ENCODE peak calls at places on chromosomes 5 and 9, in six cellular contexts. One of them, this sample, is unnamed.

GRCh38 chr5:56414056-56414455 is 180.9 kb upstream of the ANKRD55 start:
- DNase-seq in CD8-positive, alpha-beta T cell: no peak
- DNase-seq in kidney: no peak
- DNase-seq in psoas muscle: no peak
- DNase-seq in adrenal gland: no peak
- DNase-seq in pancreas: no peak
- DNase-seq in this sample: peak; percentile 18

GRCh38 chr5:103402861-103403260 is 144.3 kb downstream of the MACIR start:
- DNase-seq in CD8-positive, alpha-beta T cell: no peak
- DNase-seq in kidney: no peak
- DNase-seq in psoas muscle: no peak
- DNase-seq in adrenal gland: no peak
- DNase-seq in pancreas: peak; percentile 36
- DNase-seq in this sample: no peak

GRCh38 chr9:86642721-86643120 is 288.5 kb upstream of the TUT7 start:
- DNase-seq in CD8-positive, alpha-beta T cell: no peak
- DNase-seq in kidney: no peak
- DNase-seq in psoas muscle: no peak
- DNase-seq in adrenal gland: no peak
- DNase-seq in pancreas: no peak
- DNase-seq in this sample: no peak

GRCh38 chr9:130682490-130683121 is 11.0 kb upstream of the EXOSC2 start:
- DNase-seq in CD8-positive, alpha-beta T cell: no peak
- DNase-seq in kidney: peak; percentile 89
- DNase-seq in psoas muscle: peak; percentile 82
- DNase-seq in adrenal gland: peak; percentile 90
- DNase-seq in pancreas: peak; percentile 85
- DNase-seq in this sample: peak; percentile 78

GRCh38 chr9:106880863-106881262 is 17.9 kb downstream of the ZNF462 start:
- DNase-seq in CD8-positive, alpha-beta T cell: no peak
- DNase-seq in kidney: no peak
- DNase-seq in psoas muscle: peak; percentile 73
- DNase-seq in adrenal gland: peak; percentile 87
- DNase-seq in pancreas: no peak
- DNase-seq in this sample: no peak

GRCh38 chr5:19767987-19768386 is 220.0 kb downstream of the CDH18 start:
- DNase-seq in CD8-positive, alpha-beta T cell: no peak
- DNase-seq in kidney: no peak
- DNase-seq in psoas muscle: no peak
- DNase-seq in adrenal gland: no peak
- DNase-seq in pancreas: no peak
- DNase-seq in this sample: no peak

GRCh38 chr5:150230842-150231241 is 41.0 kb downstream of the SLC6A7 start:
- DNase-seq in CD8-positive, alpha-beta T cell: no peak
- DNase-seq in kidney: no peak
- DNase-seq in psoas muscle: no peak
- DNase-seq in adrenal gland: no peak
- DNase-seq in pancreas: no peak
- DNase-seq in this sample: no peak

GRCh38 chr9:72443855-72444254 is 77.6 kb upstream of the TMC1 start:
- DNase-seq in CD8-positive, alpha-beta T cell: no peak
- DNase-seq in kidney: no peak
- DNase-seq in psoas muscle: no peak
- DNase-seq in adrenal gland: no peak
- DNase-seq in pancreas: no peak
- DNase-seq in this sample: no peak

GRCh38 chr5:1151316-1151715 is 39.5 kb upstream of the SLC12A7 start:
- DNase-seq in CD8-positive, alpha-beta T cell: no peak
- DNase-seq in kidney: no peak
- DNase-seq in psoas muscle: no peak
- DNase-seq in adrenal gland: no peak
- DNase-seq in pancreas: no peak
- DNase-seq in this sample: no peak

GRCh38 chr5:14296533-14297331 is 153.6 kb downstream of the TRIO start:
- DNase-seq in CD8-positive, alpha-beta T cell: no peak
- DNase-seq in kidney: no peak
- DNase-seq in psoas muscle: no peak
- DNase-seq in adrenal gland: no peak
- DNase-seq in pancreas: no peak
- DNase-seq in this sample: no peak

GRCh38 chr5:69270827-69271226 is 36.1 kb downstream of the CDK7 start:
- DNase-seq in CD8-positive, alpha-beta T cell: no peak
- DNase-seq in kidney: no peak
- DNase-seq in psoas muscle: no peak
- DNase-seq in adrenal gland: no peak
- DNase-seq in pancreas: no peak
- DNase-seq in this sample: no peak

GRCh38 chr5:114447084-114447773 is 85.4 kb downstream of the KCNN2 start:
- DNase-seq in CD8-positive, alpha-beta T cell: no peak
- DNase-seq in kidney: no peak
- DNase-seq in psoas muscle: no peak
- DNase-seq in adrenal gland: no peak
- DNase-seq in pancreas: no peak
- DNase-seq in this sample: peak; percentile 2

GRCh38 chr9:98978231-98978681 is 34.5 kb downstream of the COL15A1 start:
- DNase-seq in CD8-positive, alpha-beta T cell: no peak
- DNase-seq in kidney: no peak
- DNase-seq in psoas muscle: no peak
- DNase-seq in adrenal gland: peak; percentile 47
- DNase-seq in pancreas: no peak
- DNase-seq in this sample: no peak

GRCh38 chr5:42429694-42430093 is 6.5 kb downstream of the GHR start:
- DNase-seq in CD8-positive, alpha-beta T cell: no peak
- DNase-seq in kidney: no peak
- DNase-seq in psoas muscle: no peak
- DNase-seq in adrenal gland: no peak
- DNase-seq in pancreas: no peak
- DNase-seq in this sample: no peak

GRCh38 chr9:115220339-115221009 is 102.5 kb upstream of the TNC start:
- DNase-seq in CD8-positive, alpha-beta T cell: no peak
- DNase-seq in kidney: no peak
- DNase-seq in psoas muscle: no peak
- DNase-seq in adrenal gland: no peak
- DNase-seq in pancreas: no peak
- DNase-seq in this sample: peak; percentile 48

GRCh38 chr5:124627815-124628214 is 118.6 kb downstream of the ZNF608 start:
- DNase-seq in CD8-positive, alpha-beta T cell: no peak
- DNase-seq in kidney: no peak
- DNase-seq in psoas muscle: no peak
- DNase-seq in adrenal gland: no peak
- DNase-seq in pancreas: no peak
- DNase-seq in this sample: no peak

GRCh38 chr5:119353686-119354366 is 2.0 kb upstream of the TNFAIP8 start:
- DNase-seq in CD8-positive, alpha-beta T cell: no peak
- DNase-seq in kidney: no peak
- DNase-seq in psoas muscle: no peak
- DNase-seq in adrenal gland: no peak
- DNase-seq in pancreas: no peak
- DNase-seq in this sample: no peak
- H3K27ac ChIP-seq in CD8-positive, alpha-beta T cell: no peak overlapping the region
- H3K27ac ChIP-seq in kidney: no peak overlapping the region
- H3K27ac ChIP-seq in psoas muscle: no peak overlapping the region
- H3K27ac ChIP-seq in adrenal gland: no peak overlapping the region
- H3K27ac ChIP-seq in pancreas: no peak overlapping the region
- H3K27ac ChIP-seq in this sample: no peak overlapping the region

GRCh38 chr9:121738391-121738790 is 87.0 kb downstream of the DAB2IP start:
- DNase-seq in CD8-positive, alpha-beta T cell: no peak
- DNase-seq in kidney: no peak
- DNase-seq in psoas muscle: no peak
- DNase-seq in adrenal gland: no peak
- DNase-seq in pancreas: no peak
- DNase-seq in this sample: no peak

GRCh38 chr9:121736147-121736721 is 84.8 kb downstream of the DAB2IP start:
- DNase-seq in CD8-positive, alpha-beta T cell: no peak
- DNase-seq in kidney: peak; percentile 96
- DNase-seq in psoas muscle: peak; percentile 79
- DNase-seq in adrenal gland: no peak
- DNase-seq in pancreas: peak; percentile 70
- DNase-seq in this sample: peak; percentile 62

GRCh38 chr9:121736964-121737462 is 85.6 kb downstream of the DAB2IP start:
- DNase-seq in CD8-positive, alpha-beta T cell: no peak
- DNase-seq in kidney: peak; percentile 89
- DNase-seq in psoas muscle: peak; percentile 54
- DNase-seq in adrenal gland: peak; percentile 74
- DNase-seq in pancreas: peak; percentile 71
- DNase-seq in this sample: no peak

GRCh38 chr9:121738969-121739368 is 87.5 kb downstream of the DAB2IP start:
- DNase-seq in CD8-positive, alpha-beta T cell: no peak
- DNase-seq in kidney: no peak
- DNase-seq in psoas muscle: no peak
- DNase-seq in adrenal gland: no peak
- DNase-seq in pancreas: peak; percentile 45
- DNase-seq in this sample: no peak

DNA sequence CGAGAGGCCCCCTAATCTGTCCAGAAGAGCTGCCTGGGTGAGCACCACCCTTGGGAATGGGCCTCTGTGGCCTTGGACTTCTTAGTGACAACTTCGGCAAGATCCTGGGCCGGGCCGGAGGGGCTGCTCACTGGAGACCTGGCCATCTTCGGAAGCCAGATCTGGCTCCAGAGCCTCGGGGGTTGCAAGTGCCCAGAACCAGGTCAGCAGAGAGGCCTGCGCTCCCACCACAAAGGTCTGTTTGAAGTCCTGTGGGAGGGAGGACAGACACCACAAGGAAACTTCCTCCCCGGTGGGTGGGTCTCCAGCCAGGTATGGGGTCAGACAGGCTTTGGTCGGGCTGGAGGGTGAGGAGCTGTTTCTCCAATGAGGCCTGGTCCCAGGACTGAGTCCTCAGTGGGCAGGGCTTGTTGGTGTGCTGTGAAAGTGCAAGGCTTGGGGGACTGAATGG is 86.1 kb downstream of the DAB2IP start:
- DNase-seq in CD8-positive, alpha-beta T cell: no peak
- DNase-seq in kidney: no peak
- DNase-seq in psoas muscle: no peak
- DNase-seq in adrenal gland: no peak
- DNase-seq in pancreas: no peak
- DNase-seq in this sample: no peak
- H3K4me1 ChIP-seq in CD8-positive, alpha-beta T cell: peaks cover under 1% of the 10 kb centered on the region
- H3K4me1 ChIP-seq in kidney: peaks cover 56% of the 10 kb centered on the region
- H3K4me1 ChIP-seq in psoas muscle: peaks cover 95% of the 10 kb centered on the region
- H3K4me1 ChIP-seq in adrenal gland: peaks cover 78% of the 10 kb centered on the region
- H3K4me1 ChIP-seq in pancreas: peaks cover 24% of the 10 kb centered on the region
- H3K4me1 ChIP-seq in this sample: peaks cover 33% of the 10 kb centered on the region

GRCh38 chr5:151251621-151252020 is 1.4 kb upstream of the GM2A start:
- DNase-seq in CD8-positive, alpha-beta T cell: no peak
- DNase-seq in kidney: no peak
- DNase-seq in psoas muscle: no peak
- DNase-seq in adrenal gland: no peak
- DNase-seq in pancreas: no peak
- DNase-seq in this sample: no peak
- H3K27ac ChIP-seq in CD8-positive, alpha-beta T cell: no peak overlapping the region
- H3K27ac ChIP-seq in kidney: no peak overlapping the region
- H3K27ac ChIP-seq in psoas muscle: peak overlapping the region; percentile 75
- H3K27ac ChIP-seq in adrenal gland: no peak overlapping the region
- H3K27ac ChIP-seq in pancreas: no peak overlapping the region
- H3K27ac ChIP-seq in this sample: no peak overlapping the region

GRCh38 chr9:129415954-129416651 is 204.8 kb downstream of the C9orf50 start:
- DNase-seq in CD8-positive, alpha-beta T cell: no peak
- DNase-seq in kidney: no peak
- DNase-seq in psoas muscle: no peak
- DNase-seq in adrenal gland: no peak
- DNase-seq in pancreas: no peak
- DNase-seq in this sample: no peak

GRCh38 chr9:129416831-129417604 is 203.9 kb downstream of the C9orf50 start:
- DNase-seq in CD8-positive, alpha-beta T cell: no peak
- DNase-seq in kidney: no peak
- DNase-seq in psoas muscle: no peak
- DNase-seq in adrenal gland: no peak
- DNase-seq in pancreas: no peak
- DNase-seq in this sample: no peak

GRCh38 chr9:129419382-129419899 is 201.5 kb downstream of the C9orf50 start:
- DNase-seq in CD8-positive, alpha-beta T cell: no peak
- DNase-seq in kidney: no peak
- DNase-seq in psoas muscle: no peak
- DNase-seq in adrenal gland: no peak
- DNase-seq in pancreas: no peak
- DNase-seq in this sample: no peak

GRCh38 chr9:129420721-129421120 is 200.2 kb downstream of the C9orf50 start:
- DNase-seq in CD8-positive, alpha-beta T cell: no peak
- DNase-seq in kidney: no peak
- DNase-seq in psoas muscle: no peak
- DNase-seq in adrenal gland: no peak
- DNase-seq in pancreas: no peak
- DNase-seq in this sample: no peak

GRCh38 chr9:129418451-129418850 is 202.4 kb downstream of the C9orf50 start:
- DNase-seq in CD8-positive, alpha-beta T cell: no peak
- DNase-seq in kidney: no peak
- DNase-seq in psoas muscle: no peak
- DNase-seq in adrenal gland: no peak
- DNase-seq in pancreas: no peak
- DNase-seq in this sample: no peak
- H3K4me1 ChIP-seq in CD8-positive, alpha-beta T cell: peaks cover 29% of the 10 kb centered on the region
- H3K4me1 ChIP-seq in kidney: peaks cover 21% of the 10 kb centered on the region
- H3K4me1 ChIP-seq in psoas muscle: peaks cover 14% of the 10 kb centered on the region
- H3K4me1 ChIP-seq in adrenal gland: peaks cover 13% of the 10 kb centered on the region
- H3K4me1 ChIP-seq in pancreas: no peaks in the 10 kb centered on the region
- H3K4me1 ChIP-seq in this sample: peaks cover 12% of the 10 kb centered on the region

DNA sequence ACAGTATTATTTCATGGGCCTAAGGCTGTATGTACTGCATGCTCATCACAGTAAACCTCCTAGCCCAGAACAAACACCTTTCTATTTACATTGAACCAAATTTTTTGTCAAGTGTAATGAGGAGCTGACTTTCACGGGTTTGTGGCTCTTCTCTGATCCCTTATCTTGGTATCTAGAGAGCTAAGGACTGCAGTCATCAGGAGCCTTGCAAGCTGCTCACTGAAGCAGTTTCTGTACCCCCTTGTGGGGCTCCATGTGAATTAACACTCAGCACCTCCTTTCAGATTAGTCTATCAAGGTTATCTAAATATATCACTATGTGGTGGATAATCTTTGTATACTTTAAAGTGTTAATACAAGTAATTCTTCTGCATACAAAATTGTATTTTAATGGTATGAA is 108.2 kb downstream of the AUH start:
- DNase-seq in CD8-positive, alpha-beta T cell: no peak
- DNase-seq in kidney: no peak
- DNase-seq in psoas muscle: no peak
- DNase-seq in adrenal gland: no peak
- DNase-seq in pancreas: no peak
- DNase-seq in this sample: peak; percentile 29
- H3K27ac ChIP-seq in CD8-positive, alpha-beta T cell: no peak overlapping the region
- H3K27ac ChIP-seq in kidney: no peak overlapping the region
- H3K27ac ChIP-seq in psoas muscle: no peak overlapping the region
- H3K27ac ChIP-seq in adrenal gland: no peak overlapping the region
- H3K27ac ChIP-seq in pancreas: no peak overlapping the region
- H3K27ac ChIP-seq in this sample: no peak overlapping the region

DNA sequence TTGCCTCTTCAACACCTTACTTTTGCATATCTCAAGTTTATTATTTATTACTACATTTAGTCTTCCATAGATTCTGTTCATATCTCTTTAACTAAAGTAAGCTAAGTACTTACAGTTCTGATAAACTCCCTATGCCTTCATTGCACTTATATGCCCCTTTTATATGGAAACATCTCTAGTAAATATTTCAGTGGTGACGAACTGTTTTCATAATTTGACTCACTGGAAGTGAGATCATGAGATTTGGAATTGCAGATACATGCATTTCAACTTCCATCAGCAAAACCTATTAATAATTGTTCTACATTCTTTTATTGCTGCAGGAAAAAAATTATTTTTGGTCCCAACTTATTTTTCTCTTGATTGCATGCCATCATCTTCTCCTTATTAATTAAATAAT is 263.5 kb downstream of the CD180 start:
- DNase-seq in CD8-positive, alpha-beta T cell: no peak
- DNase-seq in kidney: no peak
- DNase-seq in psoas muscle: no peak
- DNase-seq in adrenal gland: no peak
- DNase-seq in pancreas: no peak
- DNase-seq in this sample: no peak
- H3K4me1 ChIP-seq in CD8-positive, alpha-beta T cell: no peaks in the 10 kb centered on the region
- H3K4me1 ChIP-seq in kidney: peaks cover 7% of the 10 kb centered on the region
- H3K4me1 ChIP-seq in psoas muscle: no peaks in the 10 kb centered on the region
- H3K4me1 ChIP-seq in adrenal gland: no peaks in the 10 kb centered on the region
- H3K4me1 ChIP-seq in pancreas: no peaks in the 10 kb centered on the region
- H3K4me1 ChIP-seq in this sample: no peaks in the 10 kb centered on the region

This sample was measured in cardiac muscle cell.